ENCODE peak calls at places on chromosomes 16 and 17, in four cellular contexts. T is lung, P is heart right ventricle, Z is gastrocnemius medialis. V is an unnamed sample.
A peak's percentile ranks its signal among the peaks of the same experiment; 100 is the strongest.

GRCh38 chr17:58096892-58097291 is 13.7 kb downstream of the DYNLL2 start:
- DNase-seq in T (no peak), P (no peak), Z (no peak), V (no peak)

GRCh38 chr16:30368792-30369090 is 1.6 kb downstream of the TBC1D10B start:
- DNase-seq in P (no peak), Z (no peak), T (no peak), V (no peak)

GRCh38 chr16:51875834-51876725 is 670.9 kb downstream of the TOX3 start:
- DNase-seq in T (no peak), P (no peak), Z (no peak), V (no peak)

GRCh38 chr16:74936902-74937560 is 47.9 kb downstream of the WDR59 start:
- DNase-seq in T (no peak), Z (no peak), P (no peak), V (peak; percentile 78)

GRCh38 chr17:48471807-48472484 is 41.9 kb upstream of the SKAP1 start:
- DNase-seq in P (no peak), T (no peak), Z (no peak), V (no peak)

GRCh38 chr17:694239-694638 is 20.4 kb downstream of the VPS53 start:
- DNase-seq in Z (no peak), P (no peak), T (no peak), V (peak; percentile 79)

GRCh38 chr17:80474231-80474932 is 2.0 kb downstream of the NPTX1 start:
- DNase-seq in P (no peak), Z (no peak), T (no peak), V (no peak)

GRCh38 chr16:7509919-7510705 is 177.5 kb downstream of the RBFOX1 start:
- DNase-seq in T (no peak), P (no peak), Z (no peak), V (peak; percentile 5)

GRCh38 chr17:16924701-16925440 is 47.0 kb downstream of the TNFRSF13B start:
- DNase-seq in Z (no peak), P (no peak), T (no peak), V (no peak)

GRCh38 chr17:41421116-41421515 is 3.3 kb downstream of the KRT37 start:
- DNase-seq in P (no peak), T (no peak), Z (no peak), V (peak; percentile 18)

GRCh38 chr16:56072096-56072495 is 119.2 kb upstream of the GNAO1 start:
- DNase-seq in T (no peak), P (no peak), Z (no peak), V (no peak)

GRCh38 chr17:67218385-67218950 is 26.5 kb downstream of the HELZ start:
- DNase-seq in P (no peak), Z (no peak), T (no peak), V (peak; percentile 3)

GRCh38 chr17:79677646-79678045 is 53.1 kb upstream of the ENPP7 start:
- DNase-seq in Z (no peak), T (no peak), P (no peak), V (no peak)

GRCh38 chr17:48545539-48545938 is 630 bp upstream of the HOXB2 start:
- DNase-seq in T (no peak), Z (no peak), P (no peak), V (no peak)

GRCh38 chr16:9610727-9611126 is 519.3 kb downstream of the HAPSTR1 start:
- DNase-seq in P (no peak), T (no peak), Z (no peak), V (no peak)

DNA sequence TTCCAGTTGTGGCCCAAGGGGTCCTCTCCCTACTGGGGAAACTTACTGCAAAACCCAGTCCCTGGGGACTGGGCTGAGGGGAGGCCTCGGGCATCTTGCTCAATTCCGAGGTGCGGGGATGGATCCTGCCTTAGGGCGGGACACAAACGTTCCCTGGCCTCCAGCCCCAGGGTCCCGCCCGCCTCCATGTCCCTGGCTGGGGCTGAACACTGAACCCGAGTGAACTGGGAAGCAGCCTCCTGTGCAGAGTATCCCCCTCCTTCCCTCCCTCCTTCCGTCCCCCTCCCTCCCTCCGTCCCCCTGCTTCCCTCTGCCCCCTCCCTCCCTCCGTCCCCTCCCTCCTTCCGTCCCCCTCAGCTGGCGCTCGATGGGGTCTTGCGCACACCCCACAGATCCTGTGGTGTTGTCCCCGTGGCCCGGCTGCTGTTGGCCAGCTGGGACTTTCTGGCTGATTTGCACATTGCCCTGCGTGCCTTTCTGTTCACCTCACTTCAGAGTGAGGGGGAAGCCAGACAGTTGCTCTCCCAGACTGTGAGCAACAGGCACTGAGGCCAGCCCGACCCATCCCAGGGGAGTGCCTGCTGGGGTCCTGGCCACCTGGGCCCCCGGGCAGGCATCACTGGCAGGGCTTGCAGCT is 5.5 kb downstream of the TRAF7 start:
- DNase-seq in Z (peak; percentile 68), P (peak; percentile 51), T (no peak), V (peak; percentile 38)
- H3K4me3 ChIP-seq in Z (no peak overlapping the region), P (no peak overlapping the region), T (no peak overlapping the region), V (no peak overlapping the region)

GRCh38 chr17:50722746-50723145 is 3.3 kb downstream of the LUC7L3 start:
- DNase-seq in Z (no peak), T (no peak), P (no peak), V (no peak)

GRCh38 chr17:50719144-50719923 is at the start of gene LUC7L3:
- DNase-seq in T (peak; percentile 93), P (peak; percentile 95), Z (peak; percentile 91), V (peak; percentile 80)

GRCh38 chr17:50719924-50720805 is 762 bp downstream of the LUC7L3 start:
- DNase-seq in P (no peak), T (no peak), Z (no peak), V (no peak)

GRCh38 chr17:50725769-50726655 is 6.6 kb downstream of the LUC7L3 start:
- DNase-seq in T (no peak), P (no peak), Z (no peak), V (no peak)

GRCh38 chr17:50721194-50722010 is 2.0 kb downstream of the LUC7L3 start:
- DNase-seq in P (no peak), T (no peak), Z (no peak), V (no peak)
- H3K4me3 ChIP-seq in P (peak overlapping the region; percentile 94), T (peak overlapping the region; percentile 28), Z (peak overlapping the region; percentile 98), V (peak overlapping the region; percentile 93)

DNA sequence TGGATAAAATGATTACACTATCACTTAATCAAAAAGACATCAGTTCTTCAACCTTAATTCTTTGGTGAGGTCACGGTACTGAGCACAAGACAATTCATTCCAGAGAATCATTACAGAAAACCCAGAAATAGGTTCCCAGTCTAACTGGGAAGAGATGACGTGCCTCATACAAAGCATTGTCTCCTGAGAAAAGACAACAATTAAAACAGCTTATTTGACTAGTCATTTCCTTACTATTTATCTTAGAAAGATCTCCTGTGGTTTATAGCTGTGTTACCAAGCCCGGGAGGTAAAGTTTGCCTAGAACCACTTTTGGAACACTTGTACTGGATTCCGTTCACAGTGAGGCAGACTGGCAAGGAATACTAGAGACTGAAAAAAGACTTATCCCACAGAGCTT is 5.1 kb downstream of the PHF12 start:
- DNase-seq in T (no peak), P (no peak), Z (no peak), V (peak; percentile 34)
- H3K4me3 ChIP-seq in T (no peak overlapping the region), P (no peak overlapping the region), Z (no peak overlapping the region), V (no peak overlapping the region)

GRCh38 chr16:27193300-27193990 is 9.9 kb upstream of the KDM8 start:
- DNase-seq in T (no peak), Z (no peak), P (no peak), V (no peak)

GRCh38 chr16:27198451-27199234 is 4.7 kb upstream of the KDM8 start:
- DNase-seq in Z (no peak), P (no peak), T (no peak), V (no peak)

GRCh38 chr16:27197004-27197403 is 6.3 kb upstream of the KDM8 start:
- DNase-seq in P (no peak), Z (no peak), T (no peak), V (no peak)

GRCh38 chr16:27195068-27195741 is 8.1 kb upstream of the KDM8 start:
- DNase-seq in P (no peak), Z (no peak), T (no peak), V (no peak)

DNA sequence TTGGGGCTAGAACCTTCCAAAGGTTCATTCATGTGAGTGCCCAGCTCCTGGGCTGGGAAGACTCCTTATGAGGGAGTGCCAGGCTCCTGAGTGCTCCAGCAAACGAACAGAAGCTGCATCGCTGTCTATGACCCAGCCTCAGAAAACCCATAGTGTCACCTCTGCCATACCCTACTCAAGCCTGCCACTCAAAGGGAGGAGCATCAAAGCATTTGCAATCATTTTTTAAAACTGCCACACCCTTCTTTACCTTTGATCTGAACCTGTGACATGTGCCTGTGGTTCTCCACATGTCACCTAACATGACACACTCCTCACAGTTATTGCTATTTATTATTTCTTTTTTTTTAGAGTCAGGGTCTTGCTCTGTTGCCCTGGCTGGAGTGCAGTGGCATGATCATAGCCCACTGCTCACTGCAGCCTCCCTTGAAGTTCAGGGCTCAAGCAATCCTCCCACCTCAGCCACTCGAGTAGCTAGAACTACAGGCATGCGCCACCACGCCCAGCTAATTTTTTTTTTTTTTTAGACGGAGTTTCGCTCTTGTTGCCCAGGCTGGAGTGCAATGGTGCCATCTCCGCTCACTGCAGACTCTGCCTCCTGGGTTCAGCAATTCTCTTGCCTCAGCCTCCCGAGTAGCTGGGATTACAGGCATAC is 7.3 kb upstream of the KDM8 start:
- DNase-seq in P (no peak), Z (no peak), T (no peak), V (no peak)
- H3K4me3 ChIP-seq in P (no peak overlapping the region), Z (no peak overlapping the region), T (no peak overlapping the region), V (no peak overlapping the region)

GRCh38 chr16:67968440-67969285 is at the start of gene SLC12A4:
- DNase-seq in Z (peak; percentile 66), T (peak; percentile 82), P (peak; percentile 93), V (peak; percentile 40)

GRCh38 chr16:67967956-67968439 is 439 bp downstream of the SLC12A4 start:
- DNase-seq in T (no peak), Z (no peak), P (peak; percentile 68), V (no peak)

GRCh38 chr16:67965668-67966548 is 2.5 kb downstream of the SLC12A4 start:
- DNase-seq in T (no peak), P (no peak), Z (peak; percentile 64), V (no peak)

GRCh38 chr16:67967183-67967955 is 1.1 kb downstream of the SLC12A4 start:
- DNase-seq in P (no peak), T (no peak), Z (no peak), V (no peak)

DNA sequence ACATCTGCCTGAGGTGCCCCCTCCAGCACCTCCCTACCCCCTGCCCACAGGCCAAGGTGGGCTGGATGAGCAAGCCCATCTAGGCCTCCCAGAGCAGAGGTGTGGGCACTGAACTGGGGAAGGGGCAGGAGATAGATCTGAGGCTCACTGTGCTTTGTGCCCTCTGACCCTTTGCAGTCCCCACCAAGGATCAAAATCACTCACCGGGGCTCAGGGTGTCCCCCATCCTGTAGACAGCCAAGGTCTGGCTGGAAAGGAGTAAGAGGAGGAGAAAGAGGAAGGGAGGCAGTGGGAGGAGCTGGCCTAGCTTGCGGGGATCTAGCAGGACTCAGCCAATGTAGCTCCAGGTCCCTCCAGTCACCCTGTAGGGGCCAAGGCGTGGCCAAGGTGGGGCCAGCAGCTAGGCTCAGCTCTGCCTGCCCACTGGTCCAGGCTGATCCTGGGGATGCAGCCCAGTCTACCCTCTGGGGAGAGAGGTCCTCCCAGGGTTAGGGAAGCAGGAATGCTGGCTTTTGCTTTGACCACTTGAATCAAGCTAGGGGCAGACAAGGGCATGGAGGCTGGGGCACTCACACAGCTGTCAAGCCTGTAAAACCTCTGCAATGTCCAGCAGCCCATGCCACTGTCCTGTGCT is 1.8 kb downstream of the SLC12A4 start:
- DNase-seq in Z (peak; percentile 48), P (peak; percentile 53), T (no peak), V (no peak)
- H3K4me3 ChIP-seq in Z (peak overlapping the region; percentile 79), P (peak overlapping the region; percentile 63), T (peak overlapping the region; percentile 88), V (peak overlapping the region; percentile 67)